ENCODE peak calls at places on chromosomes 5 and 9, in seven cellular contexts. J is SK-N-SH; Z is CD8-positive, alpha-beta T cell; B is right cardiac atrium; E is kidney epithelial cell; C is spleen; H is uterus. K is an unnamed sample.

GRCh38 chr5:151751091-151751490 is 7.3 kb downstream of the ATOX1 start:
- DNase-seq in J (no peak), Z (no peak), B (no peak), E (no peak), C (no peak), H (no peak), K (no peak)

GRCh38 chr5:125668904-125669303 is 754.3 kb upstream of the GRAMD2B start:
- DNase-seq in J (no peak), Z (no peak), B (no peak), E (no peak), C (no peak), H (no peak), K (no peak)

GRCh38 chr5:150513375-150514309 is 5.7 kb downstream of the NDST1 start:
- DNase-seq in J (peak), Z (no peak), B (no peak), E (no peak), C (no peak), H (no peak), K (no peak)

GRCh38 chr5:124789104-124789605 is 42.7 kb upstream of the ZNF608 start:
- DNase-seq in J (no peak), Z (no peak), B (no peak), E (no peak), C (no peak), H (no peak), K (peak)

GRCh38 chr5:17248999-17249634 is 31.7 kb downstream of the BASP1 start:
- DNase-seq in J (no peak), Z (no peak), B (no peak), E (peak), C (no peak), H (no peak), K (peak)

GRCh38 chr5:58505502-58505901 is 14.3 kb downstream of the GAPT start:
- DNase-seq in J (no peak), Z (no peak), B (no peak), E (no peak), C (no peak), H (no peak), K (no peak)

GRCh38 chr5:151719228-151719861 is 32.6 kb upstream of the SPARC start:
- DNase-seq in J (no peak), Z (no peak), B (peak), E (no peak), C (no peak), H (no peak), K (no peak)

GRCh38 chr5:23027341-23027740 is 174.2 kb upstream of the CDH12 start:
- DNase-seq in J (no peak), Z (no peak), B (no peak), E (no peak), C (no peak), H (no peak), K (no peak)

GRCh38 chr9:128218518-128219389 is 15.6 kb downstream of the DNM1 start:
- DNase-seq in J (peak), Z (peak), B (peak), E (peak), C (peak), H (peak), K (no peak)

GRCh38 chr5:114191441-114191840 is 170.4 kb upstream of the KCNN2 start:
- DNase-seq in J (no peak), Z (no peak), B (no peak), E (no peak), C (no peak), H (no peak), K (no peak)

GRCh38 chr9:126763130-126763764 is 41.6 kb upstream of the ZBTB43 start:
- DNase-seq in J (peak), Z (no peak), B (no peak), E (no peak), C (no peak), H (no peak), K (no peak)

GRCh38 chr9:18543406-18543965 is 69.5 kb downstream of the ADAMTSL1 start:
- DNase-seq in J (peak), Z (no peak), B (no peak), E (no peak), C (no peak), H (peak), K (peak)

GRCh38 chr9:9790216-9790872 is 822.5 kb downstream of the PTPRD start:
- DNase-seq in J (peak), Z (no peak), B (no peak), E (peak), C (no peak), H (no peak), K (no peak)

GRCh38 chr5:116944171-116944570 is 369.5 kb upstream of the SEMA6A start:
- DNase-seq in J (no peak), Z (no peak), B (no peak), E (no peak), C (no peak), H (no peak), K (no peak)

GRCh38 chr9:98921740-98922139 is 22.0 kb upstream of the COL15A1 start:
- DNase-seq in J (no peak), Z (no peak), B (no peak), E (no peak), C (no peak), H (no peak), K (no peak)

GRCh38 chr9:94625835-94626234 is 13.5 kb downstream of the FBP1 start:
- DNase-seq in J (no peak), Z (no peak), B (no peak), E (no peak), C (no peak), H (no peak), K (no peak)

DNA sequence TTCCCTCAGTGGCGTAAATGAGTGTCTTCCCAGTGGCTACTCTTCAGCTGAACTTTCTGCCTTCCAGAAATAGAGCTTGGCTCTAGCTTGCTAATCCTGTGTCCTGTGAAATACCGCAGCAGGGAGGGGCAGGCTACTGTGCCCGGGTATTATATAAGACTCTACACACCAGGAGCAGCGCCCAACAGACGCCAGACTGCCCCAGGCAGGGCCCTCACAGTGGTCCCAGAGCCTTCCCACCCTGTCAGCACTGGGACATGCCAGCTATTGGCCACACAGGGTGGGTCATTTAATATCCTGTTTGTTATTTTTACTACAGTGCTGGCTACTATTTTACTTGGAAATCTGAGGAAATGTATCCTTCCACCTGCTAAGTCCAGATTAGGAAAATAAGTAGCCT is 121.0 kb downstream of the FEM1C start:
- DNase-seq in J (no peak), Z (no peak), B (peak), E (no peak), C (no peak), H (peak), K (no peak)
- H3K4me3 ChIP-seq in J (no peak), Z (no peak), B (no peak), E (no peak), C (no peak), H (no peak), K (no peak)

GRCh38 chr9:25678846-25679360 is 659 bp upstream of the TUSC1 start:
- DNase-seq in J (no peak), Z (no peak), B (no peak), E (no peak), C (no peak), H (no peak), K (peak)

GRCh38 chr9:25681270-25681669 is 3.0 kb upstream of the TUSC1 start:
- DNase-seq in J (no peak), Z (no peak), B (no peak), E (no peak), C (no peak), H (no peak), K (peak)

GRCh38 chr9:25678147-25678666 is at the start of gene TUSC1:
- DNase-seq in J (peak), Z (no peak), B (peak), E (peak), C (peak), H (peak), K (peak)

GRCh38 chr9:25677301-25678146 is 720 bp downstream of the TUSC1 start:
- DNase-seq in J (peak), Z (no peak), B (peak), E (no peak), C (peak), H (peak), K (peak)
- H3K4me3 ChIP-seq in J (peak), Z (no peak), B (peak), E (peak), C (peak), H (peak), K (peak)

GRCh38 chr5:98779264-98779877 is 5.9 kb downstream of the RGMB start:
- DNase-seq in J (no peak), Z (no peak), B (no peak), E (no peak), C (no peak), H (no peak), K (no peak)
- H3K4me3 ChIP-seq in J (peak), Z (no peak), B (no peak), E (no peak), C (no peak), H (no peak), K (peak)

GRCh38 chr9:133238272-133238850 is 29.3 kb upstream of the OBP2B start:
- DNase-seq in J (peak), Z (no peak), B (peak), E (no peak), C (peak), H (peak), K (no peak)
- H3K4me3 ChIP-seq in J (no peak), Z (peak), B (peak), E (no peak), C (peak), H (peak), K (peak)

K was measured in skeletal muscle cell.